ENCODE peak calls at places on chromosomes 11 and 22, in seven cellular contexts. C, W, O, M, H, Z and Y are unnamed samples.

GRCh38 chr11:123640677-123641494 is 13.5 kb downstream of the SCN3B start:
- DNase-seq in M (no peak), H (peak), O (peak), Z (no peak), W (peak), C (peak), Y (peak)

GRCh38 chr11:4393209-4394196 is at the start of gene TRIM21:
- DNase-seq in O (peak), H (peak), W (peak), C (peak), M (peak), Z (peak), Y (peak)

GRCh38 chr11:97965849-97966646 is 1054.7 kb upstream of the CNTN5 start:
- DNase-seq in W (no peak), O (no peak), Z (no peak), C (peak), M (no peak), H (no peak), Y (no peak)

GRCh38 chr11:64998141-64998540 is 1.4 kb upstream of the BATF2 start:
- DNase-seq in O (peak), M (no peak), H (no peak), C (no peak), Z (no peak), W (no peak), Y (no peak)

GRCh38 chr11:15805726-15806125 is 550.6 kb downstream of the SOX6 start:
- DNase-seq in O (no peak), Z (no peak), W (no peak), H (no peak), M (no peak), C (no peak), Y (no peak)

GRCh38 chr11:394034-394857 is at the start of gene PKP3:
- DNase-seq in O (peak), W (peak), H (peak), C (peak), M (peak), Z (no peak), Y (no peak)

GRCh38 chr11:100835854-100836253 is 148.8 kb downstream of the ARHGAP42 start:
- DNase-seq in W (no peak), C (no peak), M (no peak), Z (no peak), H (no peak), O (no peak), Y (no peak)

GRCh38 chr11:19432370-19433163 is 191.8 kb upstream of the E2F8 start:
- DNase-seq in C (peak), Z (no peak), M (no peak), O (no peak), W (no peak), H (no peak), Y (no peak)

GRCh38 chr11:575996-576756 is at the start of gene PHRF1:
- DNase-seq in M (peak), C (peak), H (peak), Z (peak), W (peak), O (peak), Y (peak)

GRCh38 chr11:59380263-59381059 is 21.8 kb downstream of the OR5AN1 start:
- DNase-seq in M (no peak), H (no peak), C (no peak), W (no peak), O (no peak), Z (no peak), Y (no peak)

GRCh38 chr11:133360860-133361688 is 171.2 kb downstream of the OPCML start:
- DNase-seq in Z (no peak), O (no peak), H (no peak), C (no peak), W (no peak), M (no peak), Y (no peak)

GRCh38 chr11:78802058-78802633 is 227.5 kb upstream of the NARS2 start:
- DNase-seq in O (peak), Z (no peak), C (no peak), M (peak), H (no peak), W (peak), Y (no peak)

GRCh38 chr11:88208742-88209141 is 33.5 kb upstream of the RAB38 start:
- DNase-seq in M (no peak), O (no peak), C (no peak), Z (no peak), H (no peak), W (no peak), Y (no peak)

GRCh38 chr11:1304376-1304775 is 5.1 kb downstream of the TOLLIP start:
- DNase-seq in Z (no peak), W (peak), H (peak), C (no peak), O (peak), M (no peak), Y (no peak)

GRCh38 chr22:36977401-36977861 is 41.8 kb downstream of the TST start:
- DNase-seq in Z (peak), M (peak), W (peak), H (peak), O (peak), C (peak), Y (peak)

GRCh38 chr22:40203568-40203967 is 25.8 kb downstream of the TNRC6B start:
- DNase-seq in C (peak), M (no peak), Z (no peak), O (no peak), H (no peak), W (no peak), Y (no peak)

GRCh38 chr22:40202225-40202944 is 24.7 kb downstream of the TNRC6B start:
- DNase-seq in C (peak), W (no peak), H (no peak), O (peak), M (no peak), Z (no peak), Y (no peak)

GRCh38 chr22:40200795-40201194 is 23.1 kb downstream of the TNRC6B start:
- DNase-seq in H (no peak), W (no peak), Z (no peak), C (no peak), O (no peak), M (no peak), Y (no peak)

GRCh38 chr22:40206561-40206960 is 28.8 kb downstream of the TNRC6B start:
- DNase-seq in W (no peak), O (no peak), M (no peak), C (no peak), Z (no peak), H (no peak), Y (no peak)

GRCh38 chr22:40204331-40205116 is 26.8 kb downstream of the TNRC6B start:
- DNase-seq in H (no peak), C (peak), W (no peak), M (no peak), O (no peak), Z (no peak), Y (no peak)
- TF ChIP-seq POLR2A in H (no peak), C (no peak), W (no peak), M (no peak), O (no peak), Z (no peak), Y (no peak)

GRCh38 chr11:60845338-60845737 is 3.4 kb downstream of the CCDC86 start:
- DNase-seq in Z (no peak), M (no peak), H (no peak), C (no peak), O (no peak), W (no peak), Y (no peak)

GRCh38 chr11:60842688-60843605 is 1.0 kb downstream of the CCDC86 start:
- DNase-seq in O (no peak), H (no peak), W (no peak), Z (no peak), C (no peak), M (no peak), Y (no peak)

GRCh38 chr11:60847281-60847680 is 5.4 kb downstream of the CCDC86 start:
- DNase-seq in C (no peak), M (no peak), H (no peak), O (no peak), Z (no peak), W (no peak), Y (no peak)

GRCh38 chr11:60844045-60844869 is 2.3 kb downstream of the CCDC86 start:
- DNase-seq in C (peak), Z (no peak), O (no peak), H (no peak), M (no peak), W (no peak), Y (no peak)

DNA sequence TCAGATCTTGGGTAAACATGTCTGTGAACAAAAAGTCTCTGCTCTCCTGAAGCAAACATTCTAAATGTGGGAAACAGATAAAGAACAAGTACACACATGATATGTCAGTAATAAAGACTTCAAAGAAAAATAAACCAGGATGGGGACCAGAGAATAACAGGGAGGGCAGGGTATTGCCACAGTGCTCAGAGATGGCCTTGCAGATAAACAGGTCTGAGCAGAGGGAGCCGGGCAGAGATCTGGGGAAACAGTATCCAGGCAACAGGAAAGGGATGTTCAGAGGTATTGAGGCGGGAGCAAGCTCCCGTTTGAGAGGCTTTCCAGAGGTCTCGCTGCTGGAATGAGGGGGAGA is 2.9 kb downstream of the CCDC86 start:
- DNase-seq in O (peak), W (no peak), Z (no peak), C (no peak), H (no peak), M (peak), Y (no peak)
- H3K4me3 ChIP-seq in O (no peak), W (no peak), Z (no peak), C (no peak), H (no peak), M (no peak), Y (no peak)

DNA sequence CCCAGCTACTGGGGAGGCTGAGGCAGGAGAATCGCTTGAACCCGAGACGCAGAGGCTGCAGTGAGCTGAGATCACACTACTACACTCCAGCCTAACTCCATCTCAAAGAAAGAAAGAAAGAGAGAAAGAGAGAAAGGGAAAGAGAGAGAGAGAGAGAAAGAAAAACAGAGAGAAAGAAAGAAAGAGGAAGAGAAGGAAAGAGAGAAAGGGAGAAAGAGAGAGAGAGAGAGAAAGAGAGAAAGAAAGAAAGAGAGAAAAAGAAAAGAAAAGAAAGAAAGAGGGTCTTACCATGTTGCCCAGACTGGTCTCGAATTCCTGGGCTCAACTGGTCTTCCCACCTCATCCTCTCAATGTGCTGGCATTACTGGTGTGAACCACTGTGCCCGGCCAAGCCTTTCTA is 22.3 kb downstream of the FBLN1 start:
- DNase-seq in O (no peak), C (no peak), Z (no peak), W (no peak), H (no peak), M (no peak), Y (no peak)
- H3K27ac ChIP-seq in O (no peak), C (no peak), Z (no peak), W (peak), H (no peak), M (peak), Y (no peak)

GRCh38 chr11:45180158-45180887 is 33.9 kb downstream of the PRDM11 start:
- DNase-seq in M (peak), O (peak), Z (peak), C (no peak), W (peak), H (peak), Y (peak)
- TF ChIP-seq POLR2A in M (peak), O (peak), Z (no peak), C (no peak), W (no peak), H (no peak), Y (no peak)